ENCODE peak calls at places on chromosome 9, in seven cellular contexts. A, U, P, G, T, J and Z are unnamed samples.

GRCh38 chr9:103802068-103802467 is 292.0 kb upstream of the SMC2 start:
- DNase-seq in J (no peak), G (no peak), P (no peak), A (no peak), U (peak; percentile 41), T (no peak), Z (no peak)

GRCh38 chr9:73143606-73144328 is 7.9 kb upstream of the ANXA1 start:
- DNase-seq in A (no peak), T (peak; percentile 75), J (no peak), P (no peak), G (peak; percentile 88), U (peak; percentile 73), Z (no peak)

GRCh38 chr9:78680196-78680595 is 383.3 kb downstream of the PSAT1 start:
- DNase-seq in A (no peak), J (no peak), U (no peak), G (no peak), T (no peak), P (no peak), Z (no peak)

GRCh38 chr9:86892576-86892975 is 54.7 kb downstream of the GAS1 start:
- DNase-seq in T (no peak), G (peak; percentile 30), U (no peak), P (no peak), J (no peak), A (no peak), Z (no peak)

GRCh38 chr9:91445135-91445534 is 21.5 kb upstream of the NFIL3 start:
- DNase-seq in T (no peak), P (no peak), U (no peak), A (no peak), J (no peak), G (no peak), Z (no peak)

GRCh38 chr9:96771124-96771523 is 6.8 kb downstream of the ZNF510 start:
- DNase-seq in G (no peak), T (no peak), U (no peak), A (no peak), J (no peak), P (no peak), Z (no peak)

GRCh38 chr9:37509536-37509935 is 23.8 kb downstream of the POLR1E start:
- DNase-seq in P (peak; percentile 51), J (no peak), G (no peak), U (no peak), T (no peak), A (no peak), Z (no peak)

GRCh38 chr9:120507936-120508510 is 71.9 kb downstream of the CDK5RAP2 start:
- DNase-seq in J (no peak), P (no peak), A (no peak), G (no peak), T (no peak), U (no peak), Z (no peak)

GRCh38 chr9:9752722-9753121 is 860.1 kb downstream of the PTPRD start:
- DNase-seq in J (no peak), T (peak; percentile 14), A (peak; percentile 60), U (no peak), G (no peak), P (no peak), Z (no peak)

GRCh38 chr9:104895572-104895971 is 32.4 kb downstream of the ABCA1 start:
- DNase-seq in J (no peak), U (no peak), P (no peak), G (peak; percentile 90), A (no peak), T (no peak), Z (no peak)

GRCh38 chr9:104912606-104913005 is 15.3 kb downstream of the ABCA1 start:
- DNase-seq in P (no peak), A (no peak), G (no peak), T (no peak), J (no peak), U (no peak), Z (no peak)

GRCh38 chr9:36946653-36947052 is 87.4 kb downstream of the PAX5 start:
- DNase-seq in G (no peak), T (no peak), A (no peak), U (no peak), J (no peak), P (no peak), Z (no peak)

GRCh38 chr9:88792502-88792901 is 198.8 kb upstream of the S1PR3 start:
- DNase-seq in U (no peak), T (no peak), P (no peak), A (no peak), J (no peak), G (no peak), Z (no peak)

GRCh38 chr9:17140418-17140817 is 5.6 kb downstream of the CNTLN start:
- DNase-seq in A (no peak), G (no peak), U (no peak), P (no peak), T (no peak), J (no peak), Z (no peak)

GRCh38 chr9:109997682-109998081 is 210.3 kb downstream of the C9orf152 start:
- DNase-seq in G (no peak), U (no peak), T (no peak), P (no peak), J (no peak), A (no peak), Z (no peak)

GRCh38 chr9:4009006-4009511 is 290.8 kb downstream of the GLIS3 start:
- DNase-seq in U (no peak), A (no peak), G (peak; percentile 81), J (no peak), P (no peak), T (no peak), Z (no peak)

GRCh38 chr9:138028596-138028995 is 151.0 kb downstream of the CACNA1B start:
- DNase-seq in G (no peak), A (no peak), P (no peak), T (no peak), U (no peak), J (no peak), Z (no peak)

GRCh38 chr9:138037140-138037539 is 159.6 kb downstream of the CACNA1B start:
- DNase-seq in T (no peak), P (no peak), U (no peak), G (no peak), A (no peak), J (no peak), Z (no peak)

GRCh38 chr9:138038244-138038671 is 160.7 kb downstream of the CACNA1B start:
- DNase-seq in G (no peak), A (no peak), U (no peak), J (peak; percentile 88), P (no peak), T (no peak), Z (no peak)

DNA sequence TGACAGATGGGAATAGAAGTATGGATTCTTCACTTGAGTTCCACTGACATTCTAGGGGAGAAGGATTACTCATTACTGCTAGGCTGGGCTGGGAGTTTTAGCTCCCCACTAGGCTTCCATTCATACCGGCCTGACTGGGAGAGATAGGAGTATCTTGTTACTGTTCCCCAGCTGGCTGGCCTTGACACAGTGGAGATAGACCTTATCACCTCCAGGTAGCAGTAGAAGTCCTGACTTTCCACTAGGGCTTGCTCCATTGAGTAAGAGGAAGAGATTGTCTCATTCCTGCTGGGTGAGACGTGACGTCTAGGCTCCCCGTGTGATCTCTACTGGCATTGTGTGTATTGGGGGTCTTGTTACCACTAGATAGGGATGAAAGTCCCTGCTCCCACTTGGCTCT is 156.4 kb downstream of the CACNA1B start:
- DNase-seq in J (no peak), P (no peak), A (no peak), G (no peak), T (no peak), U (no peak), Z (no peak)
- H3K9me3 ChIP-seq in J (no peaks in the 10 kb centered on the region), P (no peaks in the 10 kb centered on the region), A (no peaks in the 10 kb centered on the region), G (peaks cover 2% of the 10 kb centered on the region), T (no peaks in the 10 kb centered on the region), U (no peaks in the 10 kb centered on the region), Z (no peaks in the 10 kb centered on the region)

GRCh38 chr9:969693-970309 is 6.7 kb upstream of the DMRT3 start:
- DNase-seq in G (no peak), T (no peak), U (no peak), A (no peak), J (no peak), P (no peak), Z (no peak)
- H3K9me3 ChIP-seq in G (peaks cover 20% of the 10 kb centered on the region), T (no peaks in the 10 kb centered on the region), U (peaks cover 3% of the 10 kb centered on the region), A (no peaks in the 10 kb centered on the region), J (no peaks in the 10 kb centered on the region), P (peaks cover 1% of the 10 kb centered on the region), Z (peaks cover 2% of the 10 kb centered on the region)

GRCh38 chr9:135192686-135193085 is 105.2 kb downstream of the OLFM1 start:
- DNase-seq in J (no peak), U (no peak), A (no peak), G (no peak), T (no peak), P (no peak), Z (no peak)
- H3K9me3 ChIP-seq in J (no peaks in the 10 kb centered on the region), U (no peaks in the 10 kb centered on the region), A (no peaks in the 10 kb centered on the region), G (peaks cover 42% of the 10 kb centered on the region), T (no peaks in the 10 kb centered on the region), P (no peaks in the 10 kb centered on the region), Z (no peaks in the 10 kb centered on the region)

GRCh38 chr9:111405701-111406100 is 75.7 kb upstream of the OR2K2 start:
- DNase-seq in T (no peak), A (no peak), P (no peak), J (no peak), G (no peak), U (no peak), Z (no peak)
- H3K9me3 ChIP-seq in T (peaks cover 14% of the 10 kb centered on the region), A (no peaks in the 10 kb centered on the region), P (peaks cover 2% of the 10 kb centered on the region), J (no peaks in the 10 kb centered on the region), G (peaks cover 17% of the 10 kb centered on the region), U (peaks cover 42% of the 10 kb centered on the region), Z (peaks cover 4% of the 10 kb centered on the region)

GRCh38 chr9:90070056-90070455 is 465.2 kb downstream of the GADD45G start:
- DNase-seq in T (no peak), U (no peak), A (peak; percentile 61), P (no peak), J (no peak), G (no peak), Z (no peak)

GRCh38 chr9:90070469-90070868 is 465.7 kb downstream of the GADD45G start:
- DNase-seq in P (no peak), U (no peak), A (peak; percentile 37), T (no peak), G (no peak), J (no peak), Z (no peak)

GRCh38 chr9:90074319-90074962 is 469.6 kb downstream of the GADD45G start:
- DNase-seq in J (no peak), G (no peak), P (no peak), A (no peak), U (no peak), T (no peak), Z (no peak)

GRCh38 chr9:90071257-90071656 is 466.4 kb downstream of the GADD45G start:
- DNase-seq in P (no peak), G (no peak), A (no peak), U (no peak), J (no peak), T (no peak), Z (no peak)

GRCh38 chr9:90073551-90073950 is 468.7 kb downstream of the GADD45G start:
- DNase-seq in J (no peak), U (no peak), T (no peak), G (no peak), P (no peak), A (no peak), Z (no peak)
- H3K9me3 ChIP-seq in J (no peaks in the 10 kb centered on the region), U (no peaks in the 10 kb centered on the region), T (no peaks in the 10 kb centered on the region), G (no peaks in the 10 kb centered on the region), P (no peaks in the 10 kb centered on the region), A (no peaks in the 10 kb centered on the region), Z (no peaks in the 10 kb centered on the region)